ENCODE peak calls at places on chromosomes 3 and 15, in seven cellular contexts. V is hepatocyte, L is fibroblast of lung, S is AG04450, Y is A549, A is coronary artery, X is GM12865. Z is an unnamed sample.

GRCh38 chr15:58268746-58269145 is 130.6 kb downstream of the AQP9 start:
- DNase-seq in V (no peak), L (no peak), S (no peak), Y (no peak), A (no peak), X (no peak), Z (no peak)

GRCh38 chr15:25596644-25597562 is 158.1 kb upstream of the UBE3A start:
- DNase-seq in V (peak; percentile 13), L (no peak), S (no peak), Y (no peak), A (no peak), X (no peak), Z (no peak)

GRCh38 chr3:10597733-10598132 is 92.3 kb upstream of the ATP2B2 start:
- DNase-seq in V (no peak), L (no peak), S (no peak), Y (no peak), A (no peak), X (no peak), Z (no peak)

GRCh38 chr15:96076350-96076749 is 254.2 kb upstream of the NR2F2 start:
- DNase-seq in V (no peak), L (no peak), S (no peak), Y (no peak), A (no peak), X (no peak), Z (no peak)

GRCh38 chr3:152176241-152176640 is 92.5 kb upstream of the MBNL1 start:
- DNase-seq in V (no peak), L (no peak), S (no peak), Y (no peak), A (no peak), X (no peak), Z (no peak)

GRCh38 chr3:44419923-44420650 is 57.4 kb downstream of the ZNF445 start:
- DNase-seq in V (no peak), L (no peak), S (no peak), Y (no peak), A (peak; percentile 52), X (no peak), Z (no peak)

GRCh38 chr3:51375136-51375535 is 10.0 kb upstream of the MANF start:
- DNase-seq in V (no peak), L (no peak), S (no peak), Y (no peak), A (no peak), X (no peak), Z (no peak)

GRCh38 chr15:88911766-88912118 is 1.4 kb downstream of the MFGE8 start:
- DNase-seq in V (peak; percentile 84), L (no peak), S (no peak), Y (peak; percentile 53), A (no peak), X (no peak), Z (no peak)

GRCh38 chr15:88649286-88649733 is 10.5 kb downstream of the ISG20 start:
- DNase-seq in V (no peak), L (peak; percentile 94), S (peak; percentile 95), Y (peak; percentile 61), A (peak; percentile 63), X (peak; percentile 32), Z (peak; percentile 46)

GRCh38 chr15:34799149-34799824 is 3.9 kb upstream of the ACTC1 start:
- DNase-seq in V (peak; percentile 38), L (peak; percentile 29), S (no peak), Y (peak; percentile 21), A (peak; percentile 89), X (no peak), Z (no peak)

GRCh38 chr3:46908294-46908985 is 30.9 kb downstream of the PTH1R start:
- DNase-seq in V (no peak), L (peak; percentile 76), S (no peak), Y (no peak), A (no peak), X (no peak), Z (peak; percentile 67)

GRCh38 chr3:71862374-71863145 is 77.6 kb upstream of the PROK2 start:
- DNase-seq in V (no peak), L (no peak), S (no peak), Y (no peak), A (no peak), X (no peak), Z (peak; percentile 24)

GRCh38 chr3:76768912-76769311 is 271.0 kb upstream of the ROBO2 start:
- DNase-seq in V (no peak), L (no peak), S (no peak), Y (no peak), A (no peak), X (no peak), Z (no peak)

GRCh38 chr3:181568248-181568647 is 143.5 kb upstream of the SOX2 start:
- DNase-seq in V (no peak), L (no peak), S (no peak), Y (no peak), A (no peak), X (no peak), Z (no peak)

GRCh38 chr15:50344006-50344464 is 11.0 kb downstream of the GABPB1 start:
- DNase-seq in V (peak; percentile 61), L (no peak), S (no peak), Y (no peak), A (no peak), X (no peak), Z (no peak)

GRCh38 chr3:173396191-173397041 is 1.1 kb upstream of the NLGN1 start:
- DNase-seq in V (peak; percentile 16), L (peak; percentile 15), S (no peak), Y (no peak), A (no peak), X (no peak), Z (no peak)

GRCh38 chr3:32282578-32282977 is 44.1 kb downstream of the CMTM8 start:
- DNase-seq in V (no peak), L (no peak), S (no peak), Y (no peak), A (no peak), X (no peak), Z (no peak)

GRCh38 chr3:32283304-32283703 is 44.8 kb downstream of the CMTM8 start:
- DNase-seq in V (peak; percentile 14), L (peak; percentile 27), S (no peak), Y (no peak), A (no peak), X (peak; percentile 16), Z (no peak)

GRCh38 chr3:32278714-32279113 is 40.2 kb downstream of the CMTM8 start:
- DNase-seq in V (no peak), L (peak; percentile 22), S (no peak), Y (no peak), A (no peak), X (no peak), Z (no peak)

GRCh38 chr3:32281570-32282106 is 43.2 kb downstream of the CMTM8 start:
- DNase-seq in V (no peak), L (no peak), S (no peak), Y (no peak), A (no peak), X (no peak), Z (no peak)

GRCh38 chr3:32280262-32280910 is 41.9 kb downstream of the CMTM8 start:
- DNase-seq in V (no peak), L (no peak), S (no peak), Y (peak; percentile 16), A (no peak), X (no peak), Z (no peak)
- TF ChIP-seq CTCF in V (no peak), L (no peak), S (no peak), Y (no peak), A (no peak), X (no peak), Z (no peak)

DNA sequence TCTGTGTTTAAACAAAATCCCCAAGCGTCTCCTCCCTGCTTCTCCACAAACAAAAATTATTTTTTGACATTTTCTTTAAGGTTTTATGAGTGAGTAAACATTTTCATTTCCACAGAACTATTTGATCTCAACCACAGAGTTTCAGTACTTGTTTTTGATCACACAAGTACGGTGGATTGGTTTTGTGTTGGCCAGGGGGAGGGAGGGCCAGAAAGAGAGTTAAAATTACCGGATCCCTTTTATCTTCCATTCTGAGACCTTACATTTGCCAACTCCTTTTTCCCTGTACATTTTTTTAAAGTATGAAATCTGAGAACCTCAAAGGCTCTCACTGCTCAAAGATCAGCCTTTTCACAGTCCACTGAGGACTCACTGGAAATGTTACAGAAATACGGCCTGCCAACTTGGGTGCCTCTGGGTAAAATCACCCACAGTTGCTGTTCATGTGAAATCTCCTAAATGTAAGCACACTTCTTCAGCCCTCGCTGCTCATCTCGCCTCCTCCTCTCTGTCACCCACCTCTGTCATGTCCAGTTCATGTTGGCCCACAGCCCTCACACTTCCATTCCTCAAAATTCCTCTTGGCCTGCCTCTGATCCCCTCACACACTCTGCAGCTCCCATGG is 1.7 kb downstream of the HOMER2 start:
- DNase-seq in V (no peak), L (no peak), S (no peak), Y (no peak), A (no peak), X (peak; percentile 47), Z (no peak)
- H3K4me3 ChIP-seq in V (no peak overlapping the region), L (no peak overlapping the region), S (no peak overlapping the region), Y (no peak overlapping the region), A (no peak overlapping the region), X (no peak overlapping the region), Z (no peak overlapping the region)

GRCh38 chr3:55165278-55165677 is 237.4 kb upstream of the LRTM1 start:
- DNase-seq in V (no peak), L (peak; percentile 60), S (no peak), Y (no peak), A (no peak), X (no peak), Z (no peak)

GRCh38 chr3:55164876-55165275 is 237.0 kb upstream of the LRTM1 start:
- DNase-seq in V (no peak), L (no peak), S (no peak), Y (no peak), A (no peak), X (no peak), Z (no peak)

GRCh38 chr3:55165704-55166103 is 237.8 kb upstream of the LRTM1 start:
- DNase-seq in V (no peak), L (no peak), S (no peak), Y (no peak), A (no peak), X (no peak), Z (no peak)

GRCh38 chr3:55167586-55168317 is 239.9 kb upstream of the LRTM1 start:
- DNase-seq in V (no peak), L (peak; percentile 67), S (peak; percentile 86), Y (no peak), A (no peak), X (no peak), Z (no peak)

GRCh38 chr3:55166577-55167555 is 239.0 kb upstream of the LRTM1 start:
- DNase-seq in V (no peak), L (no peak), S (no peak), Y (no peak), A (no peak), X (peak; percentile 5), Z (no peak)
- TF ChIP-seq CTCF in V (no peak), L (no peak), S (no peak), Y (no peak), A (no peak), X (no peak), Z (peak; percentile 31)

DNA sequence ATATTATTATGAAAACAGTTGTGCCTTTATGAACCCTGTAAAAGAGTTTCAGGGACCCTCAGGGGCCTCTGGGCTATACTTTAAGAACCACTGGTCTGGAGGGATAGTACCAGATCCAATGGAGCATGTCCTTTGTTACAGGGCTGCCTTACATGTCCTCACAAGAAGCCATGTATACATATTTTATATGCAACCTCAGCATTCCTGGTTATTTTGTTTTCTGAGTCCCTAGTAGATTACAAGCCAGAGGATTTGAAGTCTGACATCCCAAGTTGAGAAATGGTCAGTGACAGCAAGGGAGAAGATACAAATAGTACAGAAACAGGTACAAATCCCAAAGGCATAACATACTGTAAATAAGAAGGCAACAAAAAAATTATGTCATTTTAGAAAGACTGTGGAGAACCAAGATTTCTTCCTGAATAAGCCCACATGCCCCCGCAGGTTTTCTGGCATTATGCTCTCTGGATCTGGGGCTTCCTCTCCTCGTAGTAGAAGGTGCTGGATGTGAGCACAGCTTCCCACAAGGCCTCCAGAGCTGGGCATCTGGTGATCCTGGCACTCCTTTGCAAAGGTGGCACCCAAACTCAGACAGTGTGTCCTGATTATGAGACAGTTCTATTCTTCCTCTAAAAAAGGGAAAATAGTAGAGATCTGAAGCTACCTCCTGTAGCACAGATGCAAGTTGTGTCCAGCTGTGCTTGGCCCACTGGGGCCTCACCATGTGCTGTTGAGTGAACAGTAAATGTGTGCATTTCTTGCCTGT is 114.0 kb downstream of the NR1D2 start:
- DNase-seq in V (no peak), L (no peak), S (no peak), Y (no peak), A (no peak), X (no peak), Z (no peak)
- H3K4me3 ChIP-seq in V (no peak overlapping the region), L (no peak overlapping the region), S (no peak overlapping the region), Y (no peak overlapping the region), A (peak overlapping the region; percentile 17), X (no peak overlapping the region), Z (no peak overlapping the region)

Z was measured in AG09309.